ENCODE peak calls at places on chromosomes 6 and 20, in eight cellular contexts. I is GM12892, W is suprapubic skin, K is Panc1, O is HCT116, S is K562, B is GM12878, E is breast epithelium. H is an unnamed sample.

GRCh38 chr6:119012521-119012920 is 65.9 kb downstream of the FAM184A start:
- DNase-seq in I (no peak), W (no peak), K (no peak), O (no peak), S (no peak), B (no peak), E (no peak), H (no peak)

GRCh38 chr6:132131777-132132176 is 180.6 kb upstream of the CCN2 start:
- DNase-seq in I (no peak), W (no peak), K (peak), O (peak), S (no peak), B (no peak), E (no peak), H (peak)

GRCh38 chr6:152052061-152052460 is 244.6 kb downstream of the ESR1 start:
- DNase-seq in I (no peak), W (no peak), K (no peak), O (no peak), S (no peak), B (no peak), E (no peak), H (no peak)

GRCh38 chr6:11142296-11143027 is 30.9 kb upstream of the ERVFRD-1 start:
- DNase-seq in I (no peak), W (no peak), K (no peak), O (no peak), S (no peak), B (no peak), E (no peak), H (no peak)

GRCh38 chr6:45591306-45591705 is 213.6 kb upstream of the SUPT3H start:
- DNase-seq in I (no peak), W (no peak), K (no peak), O (no peak), S (no peak), B (no peak), E (no peak), H (no peak)

GRCh38 chr6:113645986-113646385 is 211.2 kb upstream of the MARCKS start:
- DNase-seq in I (no peak), W (no peak), K (no peak), O (no peak), S (no peak), B (no peak), E (no peak), H (no peak)

GRCh38 chr6:15247750-15248450 is 2.0 kb downstream of the JARID2 start:
- DNase-seq in I (peak), W (peak), K (no peak), O (no peak), S (peak), B (no peak), E (peak), H (peak)

GRCh38 chr6:158830736-158831135 is 11.6 kb upstream of the EZR start:
- DNase-seq in I (no peak), W (peak), K (no peak), O (no peak), S (no peak), B (no peak), E (no peak), H (no peak)

GRCh38 chr6:96015791-96016776 is at the start of gene FUT9:
- DNase-seq in I (no peak), W (peak), K (no peak), O (no peak), S (no peak), B (no peak), E (no peak), H (peak)

GRCh38 chr20:39773380-39774000 is 811.3 kb downstream of the DHX35 start:
- DNase-seq in I (no peak), W (no peak), K (no peak), O (no peak), S (no peak), B (no peak), E (no peak), H (peak)

GRCh38 chr6:26295691-26296555 is 69.1 kb upstream of the BTN3A2 start:
- DNase-seq in I (no peak), W (no peak), K (peak), O (peak), S (peak), B (no peak), E (no peak), H (no peak)

GRCh38 chr6:163793584-163793983 is 379.1 kb downstream of the QKI start:
- DNase-seq in I (no peak), W (no peak), K (no peak), O (peak), S (no peak), B (no peak), E (no peak), H (no peak)

GRCh38 chr6:33709605-33710295 is 1.8 kb downstream of the UQCC2 start:
- DNase-seq in I (no peak), W (no peak), K (no peak), O (no peak), S (no peak), B (no peak), E (no peak), H (no peak)

GRCh38 chr6:168336967-168337366 is 17.4 kb upstream of the DACT2 start:
- DNase-seq in I (no peak), W (no peak), K (no peak), O (no peak), S (no peak), B (no peak), E (no peak), H (no peak)

GRCh38 chr6:47440722-47441121 is 36.9 kb upstream of the CD2AP start:
- DNase-seq in I (no peak), W (no peak), K (no peak), O (no peak), S (no peak), B (peak), E (no peak), H (no peak)

GRCh38 chr6:3610206-3610605 is 141.3 kb downstream of the PXDC1 start:
- DNase-seq in I (no peak), W (no peak), K (no peak), O (no peak), S (no peak), B (no peak), E (peak), H (no peak)

GRCh38 chr20:63525968-63526367 is 5.4 kb downstream of the PPDPF start:
- DNase-seq in I (no peak), W (no peak), K (no peak), O (no peak), S (no peak), B (no peak), E (no peak), H (no peak)

GRCh38 chr6:16762547-16763477 is 1.6 kb upstream of the ATXN1 start:
- DNase-seq in I (no peak), W (no peak), K (no peak), O (peak), S (peak), B (no peak), E (peak), H (peak)

GRCh38 chr6:136607204-136607931 is 57.1 kb upstream of the MAP7 start:
- DNase-seq in I (no peak), W (no peak), K (peak), O (no peak), S (no peak), B (no peak), E (no peak), H (no peak)

GRCh38 chr6:27890351-27891299 is 21.6 kb downstream of the OR2B2 start:
- DNase-seq in I (no peak), W (no peak), K (no peak), O (peak), S (peak), B (peak), E (peak), H (peak)

GRCh38 chr6:45586216-45587171 is 208.8 kb upstream of the SUPT3H start:
- DNase-seq in I (no peak), W (no peak), K (no peak), O (no peak), S (peak), B (no peak), E (no peak), H (no peak)

GRCh38 chr6:42224222-42225042 is 6.8 kb upstream of the MRPS10 start:
- DNase-seq in I (peak), W (no peak), K (peak), O (peak), S (peak), B (peak), E (no peak), H (no peak)

GRCh38 chr20:38790210-38791053 is 15.1 kb upstream of the PPP1R16B start:
- DNase-seq in I (no peak), W (no peak), K (no peak), O (peak), S (peak), B (no peak), E (no peak), H (peak)

GRCh38 chr6:169981051-169981450 is 229.6 kb downstream of the ERMARD start:
- DNase-seq in I (no peak), W (no peak), K (no peak), O (no peak), S (no peak), B (no peak), E (peak), H (no peak)

GRCh38 chr20:9867196-9867980 is 28.5 kb upstream of the PAK5 start:
- DNase-seq in I (no peak), W (no peak), K (no peak), O (no peak), S (no peak), B (no peak), E (no peak), H (no peak)

GRCh38 chr6:145729887-145730286 is 5.4 kb downstream of the EPM2A start:
- DNase-seq in I (no peak), W (no peak), K (no peak), O (no peak), S (no peak), B (no peak), E (no peak), H (no peak)

GRCh38 chr6:149935668-149936067 is 6.1 kb upstream of the ULBP2 start:
- DNase-seq in I (no peak), W (peak), K (no peak), O (no peak), S (no peak), B (no peak), E (no peak), H (no peak)

GRCh38 chr20:2713285-2713684 is 20.7 kb downstream of the EBF4 start:
- DNase-seq in I (no peak), W (no peak), K (no peak), O (no peak), S (peak), B (no peak), E (no peak), H (peak)

GRCh38 chr6:19697744-19698290 is 139.4 kb upstream of the ID4 start:
- DNase-seq in I (no peak), W (no peak), K (no peak), O (no peak), S (no peak), B (no peak), E (no peak), H (no peak)

GRCh38 chr20:14963262-14963663 is 625.9 kb upstream of the FLRT3 start:
- DNase-seq in I (no peak), W (no peak), K (no peak), O (peak), S (no peak), B (no peak), E (no peak), H (no peak)

GRCh38 chr6:7238900-7239589 is 74.0 kb downstream of the SSR1 start:
- DNase-seq in I (no peak), W (peak), K (no peak), O (peak), S (peak), B (no peak), E (peak), H (peak)

GRCh38 chr20:51750037-51750769 is 18.0 kb downstream of the ATP9A start:
- DNase-seq in I (no peak), W (no peak), K (peak), O (peak), S (no peak), B (no peak), E (peak), H (no peak)

GRCh38 chr6:25971187-25971811 is 8.7 kb downstream of the TRIM38 start:
- DNase-seq in I (no peak), W (no peak), K (peak), O (peak), S (peak), B (no peak), E (no peak), H (no peak)

GRCh38 chr6:2979819-2980464 is 8.6 kb upstream of the SERPINB6 start:
- DNase-seq in I (no peak), W (no peak), K (no peak), O (no peak), S (peak), B (no peak), E (no peak), H (no peak)

DNA sequence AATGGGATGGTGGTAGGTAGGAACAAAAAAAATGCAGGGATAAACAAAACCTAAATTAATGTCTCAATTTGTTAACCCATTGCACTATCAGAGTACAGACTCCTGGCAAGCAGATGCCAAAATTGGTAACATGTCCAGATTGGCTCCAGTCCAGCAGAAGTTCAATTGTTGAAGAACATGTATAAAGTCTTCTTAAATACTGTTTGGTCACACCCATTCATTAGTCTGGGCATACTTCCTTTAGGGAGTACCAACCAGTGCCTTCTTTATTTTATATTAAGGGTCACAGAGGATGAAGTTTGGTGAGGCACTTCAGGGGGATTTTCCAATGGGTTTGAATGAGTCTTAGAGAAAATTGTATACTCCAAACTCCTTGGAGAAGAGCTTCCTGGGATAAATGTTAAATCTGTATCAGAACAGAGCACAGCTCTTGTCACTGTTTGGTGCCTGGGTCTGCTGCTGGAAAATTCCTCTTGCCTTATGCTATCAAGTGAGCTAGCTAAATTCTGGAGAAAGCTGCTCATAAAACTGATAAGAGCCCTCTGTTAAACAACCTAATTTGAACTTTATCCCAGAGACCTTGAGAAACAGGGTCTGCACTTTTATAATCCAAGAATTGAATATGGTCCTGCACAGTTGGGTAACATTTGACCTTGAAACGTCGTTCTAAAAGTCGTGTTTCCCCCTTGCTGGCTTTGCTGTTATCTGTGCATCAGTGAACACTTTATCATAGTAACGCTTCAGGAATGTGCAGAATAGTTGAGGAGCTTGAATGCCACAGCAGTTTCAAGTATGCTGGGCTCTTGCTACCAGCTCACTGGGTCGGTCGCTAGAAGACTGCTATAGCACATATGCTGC is 334.1 kb upstream of the CITED2 start:
- DNase-seq in I (no peak), W (no peak), K (peak), O (no peak), S (peak), B (no peak), E (no peak), H (no peak)
- TF ChIP-seq POLR2AphosphoS5 in I (no peak), W (no peak), K (peak), O (no peak), S (no peak), B (no peak), E (no peak), H (no peak)

GRCh38 chr6:56691201-56691595 is 48.5 kb upstream of the DST start:
- DNase-seq in I (no peak), W (no peak), K (peak), O (no peak), S (no peak), B (no peak), E (no peak), H (no peak)
- TF ChIP-seq POLR2AphosphoS5 in I (no peak), W (no peak), K (no peak), O (no peak), S (no peak), B (no peak), E (no peak), H (no peak)

GRCh38 chr20:1118336-1119127 is at the start of gene PSMF1:
- DNase-seq in I (peak), W (peak), K (peak), O (peak), S (peak), B (peak), E (peak), H (peak)
- TF ChIP-seq POLR2AphosphoS5 in I (peak), W (peak), K (peak), O (peak), S (peak), B (peak), E (peak), H (peak)

GRCh38 chr6:141244366-141244765 is 888.4 kb upstream of the GJE1 start:
- DNase-seq in I (no peak), W (no peak), K (no peak), O (no peak), S (no peak), B (no peak), E (no peak), H (no peak)

GRCh38 chr6:141252828-141253608 is 879.7 kb upstream of the GJE1 start:
- DNase-seq in I (no peak), W (no peak), K (no peak), O (no peak), S (no peak), B (no peak), E (no peak), H (no peak)

GRCh38 chr6:141242957-141243356 is 889.8 kb upstream of the GJE1 start:
- DNase-seq in I (no peak), W (no peak), K (no peak), O (no peak), S (no peak), B (no peak), E (no peak), H (no peak)

DNA sequence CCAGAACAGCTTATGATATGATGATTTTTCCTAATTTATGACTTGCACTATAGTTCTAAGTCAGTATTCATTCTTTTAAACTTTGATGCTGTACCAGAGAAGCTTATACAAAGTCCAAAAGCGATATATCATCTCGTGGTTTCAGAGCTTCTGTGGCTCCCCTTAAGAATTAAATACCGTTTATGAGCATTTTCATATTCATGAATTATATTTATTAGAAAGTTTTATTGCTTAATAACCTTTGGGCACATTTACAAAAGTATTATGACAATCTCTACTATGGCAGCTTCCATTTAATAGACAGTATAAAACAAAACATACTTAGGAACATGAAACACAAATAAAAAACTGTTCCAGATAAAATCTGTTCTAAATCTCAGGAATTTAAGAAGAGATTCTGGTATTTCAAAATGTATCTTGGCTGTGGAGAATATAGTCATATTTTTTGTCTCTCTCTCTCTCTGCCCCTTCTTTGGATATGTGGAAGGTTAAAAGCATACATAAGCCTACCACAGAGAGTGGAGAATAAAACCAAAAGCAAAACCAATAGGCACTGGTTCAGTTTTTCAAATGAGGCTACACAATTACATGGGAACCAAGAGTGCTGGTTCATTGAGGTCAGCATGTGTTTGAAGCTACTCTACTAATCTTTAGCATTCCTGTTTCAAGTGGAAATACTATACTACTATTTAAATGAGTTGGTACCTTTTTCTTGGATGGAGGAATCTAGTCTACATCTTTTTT is 884.5 kb upstream of the GJE1 start:
- DNase-seq in I (no peak), W (no peak), K (no peak), O (no peak), S (no peak), B (no peak), E (no peak), H (no peak)
- TF ChIP-seq POLR2AphosphoS5 in I (no peak), W (no peak), K (no peak), O (no peak), S (no peak), B (no peak), E (no peak), H (no peak)

GRCh38 chr6:18147160-18147559 is 7.7 kb downstream of the TPMT start:
- DNase-seq in I (no peak), W (no peak), K (no peak), O (no peak), S (no peak), B (no peak), E (no peak), H (no peak)

GRCh38 chr6:18141805-18142590 is 12.9 kb downstream of the TPMT start:
- DNase-seq in I (no peak), W (no peak), K (no peak), O (no peak), S (no peak), B (no peak), E (no peak), H (no peak)

GRCh38 chr6:18138906-18139305 is 16.0 kb downstream of the TPMT start:
- DNase-seq in I (no peak), W (no peak), K (no peak), O (no peak), S (no peak), B (no peak), E (no peak), H (peak)

GRCh38 chr6:18139935-18140621 is 14.8 kb downstream of the TPMT start:
- DNase-seq in I (no peak), W (no peak), K (no peak), O (no peak), S (no peak), B (no peak), E (no peak), H (no peak)

GRCh38 chr6:18142591-18142861 is 12.4 kb downstream of the TPMT start:
- DNase-seq in I (no peak), W (no peak), K (no peak), O (no peak), S (no peak), B (no peak), E (no peak), H (no peak)
- TF ChIP-seq POLR2AphosphoS5 in I (no peak), W (no peak), K (no peak), O (no peak), S (no peak), B (no peak), E (no peak), H (no peak)

GRCh38 chr6:31474871-31475286 is 23.1 kb upstream of the MICB start:
- DNase-seq in I (no peak), W (peak), K (no peak), O (no peak), S (peak), B (no peak), E (no peak), H (peak)
- TF ChIP-seq POLR2AphosphoS5 in I (no peak), W (no peak), K (no peak), O (no peak), S (no peak), B (no peak), E (no peak), H (no peak)

GRCh38 chr20:17955302-17955701 is 13.3 kb downstream of the SNX5 start:
- DNase-seq in I (no peak), W (no peak), K (no peak), O (no peak), S (no peak), B (no peak), E (no peak), H (no peak)

GRCh38 chr20:17953935-17954334 is 14.7 kb downstream of the SNX5 start:
- DNase-seq in I (no peak), W (no peak), K (no peak), O (no peak), S (no peak), B (no peak), E (no peak), H (no peak)

GRCh38 chr20:17951323-17951722 is 17.3 kb downstream of the SNX5 start:
- DNase-seq in I (no peak), W (no peak), K (no peak), O (no peak), S (no peak), B (no peak), E (no peak), H (no peak)

GRCh38 chr20:17950670-17951069 is 17.9 kb downstream of the SNX5 start:
- DNase-seq in I (no peak), W (no peak), K (no peak), O (no peak), S (no peak), B (no peak), E (no peak), H (no peak)

GRCh38 chr20:17952692-17953684 is 15.6 kb downstream of the SNX5 start:
- DNase-seq in I (no peak), W (no peak), K (no peak), O (no peak), S (no peak), B (no peak), E (no peak), H (no peak)
- TF ChIP-seq POLR2AphosphoS5 in I (no peak), W (no peak), K (no peak), O (no peak), S (no peak), B (no peak), E (no peak), H (no peak)

GRCh38 chr6:143677891-143678737 is at the start of gene PHACTR2:
- DNase-seq in I (peak), W (peak), K (peak), O (peak), S (peak), B (no peak), E (peak), H (peak)
- TF ChIP-seq POLR2AphosphoS5 in I (no peak), W (peak), K (peak), O (peak), S (peak), B (no peak), E (peak), H (peak)